ENCODE peak calls at places on chromosome X, in four cellular contexts. V is lung; Y is CD4-positive, alpha-beta memory T cell; R is mammary epithelial cell. L is an unnamed sample.

GRCh38 chrX:71911731-71912050 is 1.0 kb downstream of the NHSL2 start:
- DNase-seq in R (no peak), V (no peak), Y (no peak), L (no peak)

GRCh38 chrX:85243761-85244410 is at the start of the genes SATL1 and ZNF711:
- DNase-seq in R (peak; percentile 2), V (no peak), Y (peak; percentile 31), L (peak; percentile 29)

GRCh38 chrX:1291110-1291740 is 22.6 kb downstream of the CSF2RA start:
- DNase-seq in Y (no peak), V (no peak), R (no peak), L (no peak)

GRCh38 chrX:6228720-6229119 is at the start of gene NLGN4X:
- DNase-seq in Y (no peak), R (no peak), V (no peak), L (no peak)

GRCh38 chrX:139290310-139290709 is 240.2 kb upstream of the F9 start:
- DNase-seq in R (peak; percentile 21), Y (no peak), V (no peak), L (no peak)

GRCh38 chrX:17633546-17633945 is 103.7 kb upstream of the SCML1 start:
- DNase-seq in V (no peak), R (no peak), Y (no peak), L (no peak)

GRCh38 chrX:17854069-17854468 is 7.0 kb downstream of the RAI2 start:
- DNase-seq in R (no peak), V (no peak), Y (no peak), L (no peak)

GRCh38 chrX:623599-624323 is 6.8 kb upstream of the SHOX start:
- DNase-seq in R (no peak), Y (no peak), V (peak; percentile 22), L (no peak)

GRCh38 chrX:119174900-119175299 is 47.3 kb upstream of the KIAA1210 start:
- DNase-seq in R (no peak), V (no peak), Y (no peak), L (no peak)

GRCh38 chrX:88990882-88991582 is 244.0 kb downstream of the CPXCR1 start:
- DNase-seq in Y (no peak), V (no peak), R (no peak), L (no peak)

GRCh38 chrX:17669891-17670290 is 67.4 kb upstream of the SCML1 start:
- DNase-seq in V (no peak), Y (no peak), R (no peak), L (no peak)

GRCh38 chrX:106955004-106955772 is 35.0 kb downstream of the CLDN2 start:
- DNase-seq in V (no peak), R (peak; percentile 35), Y (no peak), L (no peak)

GRCh38 chrX:30161043-30161442 is 54.3 kb upstream of the MAGEB2 start:
- DNase-seq in V (no peak), Y (no peak), R (no peak), L (no peak)

GRCh38 chrX:113634565-113634964 is 793.9 kb upstream of the AMOT start:
- DNase-seq in V (no peak), R (no peak), Y (no peak), L (no peak)

GRCh38 chrX:146363919-146364318 is 445.7 kb upstream of the CXorf51B start:
- DNase-seq in Y (no peak), V (no peak), R (no peak), L (no peak)

GRCh38 chrX:22662776-22663175 is 337.0 kb upstream of the DDX53 start:
- DNase-seq in V (no peak), Y (no peak), R (peak; percentile 42), L (no peak)

GRCh38 chrX:124338733-124339514 is 6.5 kb downstream of the TEX13D start:
- DNase-seq in Y (peak; percentile 61), R (no peak), V (no peak), L (peak; percentile 34)

GRCh38 chrX:110277609-110278008 is 40.3 kb downstream of the AMMECR1 start:
- DNase-seq in R (no peak), V (no peak), Y (no peak), L (no peak)

GRCh38 chrX:110284159-110284558 is 33.7 kb downstream of the AMMECR1 start:
- DNase-seq in V (no peak), Y (no peak), R (peak; percentile 79), L (no peak)

GRCh38 chrX:110282922-110283321 is 35.0 kb downstream of the AMMECR1 start:
- DNase-seq in Y (no peak), V (no peak), R (no peak), L (no peak)

GRCh38 chrX:110280954-110281353 is 36.9 kb downstream of the AMMECR1 start:
- DNase-seq in R (no peak), V (no peak), Y (no peak), L (no peak)

DNA sequence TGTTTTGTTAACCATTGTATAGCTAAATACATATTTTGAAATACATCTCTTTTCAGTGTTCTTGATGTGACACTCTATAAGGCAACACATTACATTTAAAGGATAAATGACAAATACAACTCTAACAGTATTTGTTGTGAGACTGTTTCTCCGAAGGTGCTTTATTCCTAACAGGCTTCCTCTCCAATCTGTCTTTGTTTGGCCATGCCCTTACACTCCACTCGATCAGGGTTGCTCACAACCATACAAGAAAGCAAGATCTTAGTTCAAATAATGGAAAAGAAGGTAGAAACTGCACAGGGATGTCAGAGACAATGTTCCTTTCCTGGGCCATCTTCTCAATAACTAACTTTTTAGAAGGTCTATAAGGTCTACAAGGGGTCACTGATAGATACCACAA is 36.5 kb downstream of the AMMECR1 start:
- DNase-seq in R (no peak), Y (no peak), V (no peak), L (no peak)
- H3K4me1 ChIP-seq in R (peaks cover 17% of the 10 kb centered on the region), Y (peaks cover 13% of the 10 kb centered on the region), V (no peaks in the 10 kb centered on the region), L (no peaks in the 10 kb centered on the region)

GRCh38 chrX:108216405-108216804 is 124.8 kb downstream of the ATG4A start:
- DNase-seq in V (no peak), R (peak; percentile 25), Y (no peak), L (no peak)
- H3K4me1 ChIP-seq in V (no peaks in the 10 kb centered on the region), R (peaks cover 7% of the 10 kb centered on the region), Y (no peaks in the 10 kb centered on the region), L (no peaks in the 10 kb centered on the region)

GRCh38 chrX:154738013-154738738 is 12.7 kb downstream of the GAB3 start:
- DNase-seq in V (no peak), Y (peak; percentile 49), R (peak; percentile 52), L (no peak)

GRCh38 chrX:154734101-154734781 is 16.6 kb downstream of the GAB3 start:
- DNase-seq in R (peak; percentile 77), V (peak; percentile 49), Y (peak; percentile 66), L (no peak)

GRCh38 chrX:154732421-154733071 is 18.3 kb downstream of the GAB3 start:
- DNase-seq in V (no peak), R (peak; percentile 51), Y (no peak), L (no peak)

GRCh38 chrX:154733072-154733425 is 17.8 kb downstream of the GAB3 start:
- DNase-seq in Y (no peak), R (no peak), V (no peak), L (no peak)

GRCh38 chrX:154735695-154736393 is 15.0 kb downstream of the GAB3 start:
- DNase-seq in V (peak; percentile 73), Y (no peak), R (peak; percentile 41), L (no peak)
- H3K4me1 ChIP-seq in V (peaks cover 21% of the 10 kb centered on the region), Y (peaks cover 95% of the 10 kb centered on the region), R (peaks cover 37% of the 10 kb centered on the region), L (peaks cover 43% of the 10 kb centered on the region)

DNA sequence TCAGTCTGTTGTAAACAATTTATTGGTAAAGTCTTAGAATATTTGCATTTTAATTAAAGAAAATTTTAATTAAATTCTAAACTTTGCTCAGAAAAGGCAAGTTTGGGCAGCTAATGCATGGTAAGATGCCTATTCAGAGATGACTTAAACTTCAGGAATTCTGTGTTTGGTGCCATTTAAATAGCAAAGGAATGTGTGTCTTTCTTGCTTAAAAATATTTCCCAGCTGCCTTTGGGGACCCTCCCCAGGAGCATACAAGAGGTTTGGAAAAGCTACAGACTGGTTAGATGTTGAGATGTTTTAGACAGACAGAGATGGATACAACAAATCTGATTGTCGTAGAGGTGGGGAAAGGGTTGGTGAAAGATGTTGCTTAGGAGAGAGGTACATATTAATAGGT is 36.5 kb downstream of the AFF2 start:
- DNase-seq in R (no peak), V (no peak), Y (no peak), L (no peak)
- H3K4me1 ChIP-seq in R (no peaks in the 10 kb centered on the region), V (no peaks in the 10 kb centered on the region), Y (no peaks in the 10 kb centered on the region), L (no peaks in the 10 kb centered on the region)

GRCh38 chrX:65720580-65720979 is 53.1 kb downstream of the MSN start:
- DNase-seq in R (no peak), V (no peak), Y (no peak), L (no peak)
- H3K4me1 ChIP-seq in R (no peaks in the 10 kb centered on the region), V (peaks cover 10% of the 10 kb centered on the region), Y (peaks cover 98% of the 10 kb centered on the region), L (peaks cover 66% of the 10 kb centered on the region)

DNA sequence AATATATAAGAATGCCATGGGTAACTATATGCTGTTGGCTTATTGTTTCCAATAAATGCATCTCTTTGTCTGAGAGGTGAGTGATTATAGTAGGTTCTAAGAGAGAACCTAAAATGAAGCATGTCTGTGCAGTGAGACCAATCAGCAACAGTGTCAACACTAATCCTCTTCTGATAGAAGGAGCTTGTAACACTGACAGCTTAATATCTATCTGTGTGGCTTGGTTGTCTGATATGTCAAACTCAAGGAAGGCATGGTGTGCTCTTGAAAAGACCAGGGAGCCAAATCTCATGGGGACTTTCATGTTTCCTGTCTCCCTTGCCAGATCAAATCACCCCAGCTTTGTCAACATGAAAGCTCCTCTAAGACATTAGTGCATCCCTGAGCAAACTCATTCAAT is 95.5 kb downstream of the ANOS1 start:
- DNase-seq in V (no peak), R (no peak), Y (no peak), L (no peak)
- H3K4me1 ChIP-seq in V (no peaks in the 10 kb centered on the region), R (no peaks in the 10 kb centered on the region), Y (no peaks in the 10 kb centered on the region), L (no peaks in the 10 kb centered on the region)

DNA sequence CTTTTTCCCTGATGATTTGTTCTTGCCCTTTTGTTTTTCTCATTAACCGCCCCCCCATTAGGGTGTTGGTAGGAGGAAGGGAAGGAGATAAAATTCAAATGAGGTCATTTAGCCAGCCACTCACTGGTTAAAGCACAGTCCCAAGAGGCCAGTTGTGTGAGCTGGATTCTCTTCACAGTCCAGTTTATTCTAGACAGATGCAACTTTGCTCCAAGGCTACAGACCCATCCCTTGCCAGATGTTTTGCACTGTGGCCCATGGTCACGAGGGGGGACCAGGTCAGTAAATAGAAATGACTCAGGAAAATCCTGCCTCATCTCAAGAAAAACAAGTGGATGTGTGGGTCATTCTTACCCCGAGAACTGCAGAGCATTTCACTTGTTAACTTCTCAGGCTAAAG is 20.5 kb upstream of the VEGFD start:
- DNase-seq in Y (no peak), R (no peak), V (no peak), L (no peak)
- H3K4me1 ChIP-seq in Y (no peaks in the 10 kb centered on the region), R (no peaks in the 10 kb centered on the region), V (no peaks in the 10 kb centered on the region), L (no peaks in the 10 kb centered on the region)

GRCh38 chrX:74291577-74291963 is 12.4 kb upstream of the ZCCHC13 start:
- DNase-seq in R (no peak), Y (no peak), V (no peak), L (no peak)

GRCh38 chrX:74284391-74284952 is 19.5 kb upstream of the ZCCHC13 start:
- DNase-seq in R (no peak), V (no peak), Y (no peak), L (no peak)

GRCh38 chrX:74291964-74292891 is 11.8 kb upstream of the ZCCHC13 start:
- DNase-seq in R (peak; percentile 80), Y (peak; percentile 88), V (peak; percentile 84), L (peak; percentile 79)

DNA sequence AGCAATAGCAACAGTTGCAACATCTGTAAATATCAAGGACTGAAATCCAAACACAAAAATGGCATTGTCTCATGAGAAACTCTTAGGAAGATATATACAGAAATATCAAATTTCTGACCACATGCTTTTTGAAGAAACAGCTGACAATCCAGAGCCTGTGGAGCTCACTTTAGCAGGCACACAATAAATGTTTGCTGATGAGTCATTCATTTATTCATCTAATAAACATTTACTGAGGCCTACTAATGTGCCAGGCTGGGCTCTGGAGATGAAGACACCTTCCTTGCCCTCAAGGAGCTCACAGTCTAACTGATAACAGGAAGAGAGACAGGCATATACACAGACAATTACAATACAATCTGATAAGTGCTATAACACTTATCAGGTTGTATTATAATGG is 17.0 kb upstream of the ZCCHC13 start:
- DNase-seq in Y (no peak), V (no peak), R (peak; percentile 15), L (no peak)
- H3K4me1 ChIP-seq in Y (peaks cover 35% of the 10 kb centered on the region), V (no peaks in the 10 kb centered on the region), R (no peaks in the 10 kb centered on the region), L (no peaks in the 10 kb centered on the region)

L was measured in naive thymus-derived CD4-positive, alpha-beta T cell.